ENCODE peak calls at places on chromosome 20, in four cellular contexts. V is Peyer's patch, P is heart left ventricle, Y is stomach. S is an unnamed sample.

GRCh38 chr20:59812286-59813125 is 120.9 kb downstream of the SYCP2 start:
- DNase-seq in V (no peak), Y (peak; percentile 23), P (no peak), S (no peak)

GRCh38 chr20:41275181-41275793 is 42.2 kb downstream of the ZHX3 start:
- DNase-seq in V (no peak), P (no peak), Y (peak; percentile 38), S (no peak)

GRCh38 chr20:43893930-43894329 is 20.7 kb upstream of the TOX2 start:
- DNase-seq in P (no peak), V (no peak), Y (no peak), S (no peak)

GRCh38 chr20:17827759-17828559 is 128.2 kb downstream of the BANF2 start:
- DNase-seq in V (no peak), P (no peak), Y (no peak), S (peak; percentile 5)

GRCh38 chr20:43922614-43923013 is 8.0 kb downstream of the TOX2 start:
- DNase-seq in Y (no peak), V (no peak), P (no peak), S (no peak)

GRCh38 chr20:16256981-16257380 is 316.3 kb downstream of the KIF16B start:
- DNase-seq in Y (no peak), P (no peak), V (no peak), S (no peak)

GRCh38 chr20:57651977-57652864 is 32.0 kb upstream of the ZBP1 start:
- DNase-seq in P (peak; percentile 5), V (peak; percentile 43), Y (peak; percentile 23), S (peak; percentile 9)

GRCh38 chr20:31602779-31603441 is 2.2 kb upstream of the ID1 start:
- DNase-seq in V (peak; percentile 66), Y (peak; percentile 49), P (no peak), S (no peak)

GRCh38 chr20:63693975-63694595 is 2.4 kb upstream of the TNFRSF6B start:
- DNase-seq in V (no peak), P (no peak), Y (no peak), S (no peak)

GRCh38 chr20:11919571-11919970 is 1.9 kb downstream of the BTBD3 start:
- DNase-seq in V (no peak), Y (no peak), P (no peak), S (no peak)

GRCh38 chr20:17856024-17856564 is 112.5 kb downstream of the SNX5 start:
- DNase-seq in V (peak; percentile 84), P (no peak), Y (peak; percentile 44), S (no peak)

GRCh38 chr20:53510266-53510665 is 83.4 kb downstream of the ZNF217 start:
- DNase-seq in V (no peak), Y (no peak), P (no peak), S (no peak)

GRCh38 chr20:3000852-3001523 is 42.4 kb upstream of the GNRH2 start:
- DNase-seq in P (no peak), V (no peak), Y (no peak), S (no peak)

GRCh38 chr20:30610044-30610693 is 647.3 kb upstream of the DEFB115 start:
- DNase-seq in P (peak; percentile 56), Y (no peak), V (peak; percentile 30), S (no peak)

GRCh38 chr20:58741384-58741783 is 48.8 kb downstream of the NPEPL1 start:
- DNase-seq in Y (no peak), P (no peak), V (no peak), S (no peak)

GRCh38 chr20:19120569-19120968 is 91.9 kb upstream of the SLC24A3 start:
- DNase-seq in P (no peak), Y (no peak), V (no peak), S (no peak)

GRCh38 chr20:33883164-33883563 is 72.0 kb downstream of the CHMP4B start:
- DNase-seq in P (no peak), Y (no peak), V (peak; percentile 56), S (no peak)

GRCh38 chr20:24979036-24979960 is 13.3 kb downstream of the APMAP start:
- DNase-seq in V (no peak), Y (no peak), P (no peak), S (no peak)

GRCh38 chr20:45456632-45457031 is 12.9 kb upstream of the WFDC2 start:
- DNase-seq in V (peak; percentile 79), Y (peak; percentile 70), P (no peak), S (peak; percentile 47)

GRCh38 chr20:34316191-34316814 is 13.1 kb upstream of the AHCY start:
- DNase-seq in Y (no peak), V (no peak), P (no peak), S (no peak)

GRCh38 chr20:34271961-34272360 is 30.7 kb downstream of the ASIP start:
- DNase-seq in Y (no peak), V (no peak), P (no peak), S (no peak)

GRCh38 chr20:35005463-35005961 is 49.8 kb downstream of the MYH7B start:
- DNase-seq in P (no peak), Y (no peak), V (peak; percentile 24), S (peak; percentile 4)

GRCh38 chr20:40218296-40218955 is 470.6 kb downstream of the MAFB start:
- DNase-seq in P (no peak), V (no peak), Y (no peak), S (no peak)

GRCh38 chr20:41316009-41316408 is 1.5 kb downstream of the ZHX3 start:
- DNase-seq in V (no peak), P (no peak), Y (no peak), S (no peak)

GRCh38 chr20:12056836-12057235 is 139.1 kb downstream of the BTBD3 start:
- DNase-seq in P (no peak), Y (no peak), V (no peak), S (no peak)

DNA sequence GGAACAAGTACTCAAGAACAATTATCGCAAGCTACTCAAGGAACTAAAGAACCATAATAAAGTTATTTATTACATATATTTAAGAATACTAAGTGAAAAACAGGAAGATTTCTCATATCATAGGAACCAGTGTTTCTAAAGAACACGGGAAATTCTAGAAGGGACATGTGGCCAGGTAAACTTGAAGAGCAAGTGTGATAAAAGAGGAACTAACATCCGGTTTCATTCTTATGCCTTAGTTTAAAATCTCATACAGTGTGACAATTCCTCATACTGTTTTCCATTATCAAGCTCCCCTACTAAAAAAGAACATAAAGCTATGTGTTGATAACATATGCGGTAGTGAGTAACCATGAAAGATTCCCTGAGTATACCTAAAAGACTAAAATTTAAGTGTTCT is 163.5 kb upstream of the SHLD1 start:
- DNase-seq in Y (no peak), P (no peak), V (no peak), S (no peak)
- TF ChIP-seq POLR2A in Y (no peak), P (no peak), V (no peak), S (no peak)

GRCh38 chr20:47262008-47262364 is 94.5 kb downstream of the ZMYND8 start:
- DNase-seq in V (no peak), Y (no peak), P (no peak), S (no peak)

GRCh38 chr20:47263080-47263479 is 93.4 kb downstream of the ZMYND8 start:
- DNase-seq in V (no peak), Y (no peak), P (no peak), S (no peak)

GRCh38 chr20:47265214-47265613 is 91.3 kb downstream of the ZMYND8 start:
- DNase-seq in Y (no peak), V (no peak), P (no peak), S (no peak)

GRCh38 chr20:47263502-47264084 is 92.9 kb downstream of the ZMYND8 start:
- DNase-seq in Y (no peak), V (no peak), P (no peak), S (no peak)

DNA sequence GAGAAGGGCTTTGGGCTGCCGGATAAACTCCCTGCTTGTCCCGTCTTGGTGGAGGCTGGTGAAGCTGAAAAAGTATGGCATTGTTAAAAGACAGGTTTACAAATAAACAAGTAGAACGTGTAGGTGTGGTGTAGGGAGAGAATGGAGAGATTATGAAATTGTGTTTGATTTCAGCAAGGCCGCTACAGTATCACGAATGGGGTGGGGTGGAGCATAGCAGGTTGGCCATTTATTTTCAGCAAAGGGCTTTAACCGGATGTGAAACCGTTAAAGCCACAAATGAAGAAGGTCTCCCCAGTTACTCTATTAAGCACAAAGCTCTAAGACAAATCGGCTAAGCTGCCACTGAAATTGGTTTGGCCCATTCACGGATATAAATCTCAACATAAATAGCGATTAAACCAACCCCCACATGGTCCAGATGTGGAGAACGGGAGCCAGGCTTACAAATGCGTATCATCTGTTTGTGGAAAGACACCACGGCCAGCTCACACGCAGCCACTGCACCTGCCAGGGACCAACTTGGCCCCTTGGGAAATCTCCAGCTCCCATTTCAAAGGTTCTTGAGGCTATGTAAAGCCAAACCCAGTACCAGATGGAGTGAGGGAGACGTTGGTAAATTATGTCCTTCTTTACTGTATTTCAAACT is 94.0 kb downstream of the ZMYND8 start:
- DNase-seq in P (no peak), V (no peak), Y (no peak), S (no peak)
- H3K27ac ChIP-seq in P (peak overlapping the region; percentile 41), V (peak overlapping the region; percentile 10), Y (no peak overlapping the region), S (no peak overlapping the region)

DNA sequence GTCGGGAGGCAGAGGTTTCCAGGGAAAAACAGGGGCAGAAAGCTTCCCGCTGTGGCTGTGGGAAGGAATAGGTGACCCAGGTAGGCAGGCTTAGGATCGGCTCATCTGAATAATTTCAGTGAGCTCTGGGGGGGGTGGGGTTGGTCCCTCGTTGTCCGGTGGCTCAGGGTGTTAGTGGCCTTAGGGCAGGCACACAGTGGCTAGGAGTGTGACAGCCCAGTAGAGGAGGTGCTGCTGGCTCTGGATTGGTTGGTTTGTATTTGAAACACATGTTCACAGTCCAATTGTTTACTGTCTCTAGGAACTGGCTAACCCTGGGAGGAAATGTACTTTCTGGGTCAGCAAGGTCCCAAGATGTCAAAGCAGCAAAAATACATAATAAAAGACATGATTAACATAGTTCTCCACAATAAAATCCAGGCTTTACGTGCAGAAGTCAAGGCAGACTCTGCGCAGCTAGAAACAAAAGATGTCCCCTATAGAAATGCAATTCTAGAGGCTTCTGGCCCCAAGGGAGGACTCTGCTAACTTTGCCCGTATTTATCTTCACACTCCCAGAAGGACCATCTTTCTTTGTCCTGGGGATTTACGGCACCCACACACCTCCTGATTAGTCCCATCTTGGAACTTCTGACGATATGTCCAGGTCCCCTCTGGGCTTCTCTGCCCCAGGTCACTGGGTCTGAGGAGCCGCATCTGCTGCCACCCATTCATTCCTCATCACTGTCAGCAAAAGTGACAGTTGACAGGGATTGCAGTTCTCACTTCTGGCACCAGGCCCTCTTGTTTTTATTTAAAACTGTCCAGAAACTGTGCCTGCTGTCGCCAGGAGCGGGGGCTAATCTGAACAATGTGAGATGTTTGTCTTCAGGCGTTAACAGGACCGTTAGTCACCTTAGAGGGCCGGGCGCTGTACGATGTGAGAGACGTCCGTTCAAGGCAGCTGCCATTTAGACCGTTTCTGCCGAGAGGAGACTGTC is 18.7 kb downstream of the MOCS3 start:
- DNase-seq in V (no peak), P (no peak), Y (no peak), S (no peak)
- H3K4me3 ChIP-seq in V (no peak overlapping the region), P (no peak overlapping the region), Y (no peak overlapping the region), S (no peak overlapping the region)

GRCh38 chr20:37411408-37412306 is 65.7 kb downstream of the SRC start:
- DNase-seq in Y (no peak), V (no peak), P (no peak), S (no peak)
- TF ChIP-seq POLR2A in Y (no peak), V (no peak), P (no peak), S (no peak)

GRCh38 chr20:49634116-49634515 is 66.2 kb upstream of the PTGIS start:
- DNase-seq in Y (no peak), P (no peak), V (no peak), S (no peak)

GRCh38 chr20:49635171-49635570 is 67.2 kb upstream of the PTGIS start:
- DNase-seq in P (peak; percentile 41), V (no peak), Y (no peak), S (peak; percentile 16)

GRCh38 chr20:49633023-49633422 is 65.1 kb upstream of the PTGIS start:
- DNase-seq in Y (no peak), P (no peak), V (no peak), S (no peak)

GRCh38 chr20:49631856-49632418 is 64.0 kb upstream of the PTGIS start:
- DNase-seq in Y (no peak), P (no peak), V (no peak), S (no peak)

GRCh38 chr20:49633643-49634042 is 65.7 kb upstream of the PTGIS start:
- DNase-seq in V (no peak), P (no peak), Y (no peak), S (no peak)
- H3K27ac ChIP-seq in V (no peak overlapping the region), P (no peak overlapping the region), Y (no peak overlapping the region), S (no peak overlapping the region)